ENCODE peak calls at places on chromosomes 11 and 22, in nine cellular contexts. One of them, this sample, is unnamed.

GRCh38 chr22:49975543-49976389 is 15.2 kb downstream of the PIM3 start:
- DNase-seq in CD8-positive, alpha-beta T cell: no peak
- DNase-seq in fibroblast of pulmonary artery: no peak
- DNase-seq in adrenal gland: no peak
- DNase-seq in lower leg skin: peak
- DNase-seq in BJ: no peak
- DNase-seq in ovary: peak
- DNase-seq in HCT116: no peak
- DNase-seq in heart left ventricle: peak
- DNase-seq in this sample: no peak

GRCh38 chr22:41818011-41818410 is 14.9 kb upstream of the SREBF2 start:
- DNase-seq in HCT116: no peak
- DNase-seq in CD8-positive, alpha-beta T cell: no peak
- DNase-seq in BJ: no peak
- DNase-seq in lower leg skin: no peak
- DNase-seq in adrenal gland: no peak
- DNase-seq in fibroblast of pulmonary artery: no peak
- DNase-seq in ovary: no peak
- DNase-seq in heart left ventricle: no peak
- DNase-seq in this sample: no peak

GRCh38 chr11:10511046-10511711 is 29.8 kb downstream of the RNF141 start:
- DNase-seq in fibroblast of pulmonary artery: no peak
- DNase-seq in ovary: no peak
- DNase-seq in heart left ventricle: no peak
- DNase-seq in BJ: no peak
- DNase-seq in adrenal gland: no peak
- DNase-seq in HCT116: no peak
- DNase-seq in lower leg skin: peak
- DNase-seq in CD8-positive, alpha-beta T cell: no peak
- DNase-seq in this sample: no peak

GRCh38 chr11:122803306-122803705 is 35.0 kb upstream of the CRTAM start:
- DNase-seq in ovary: no peak
- DNase-seq in adrenal gland: no peak
- DNase-seq in HCT116: no peak
- DNase-seq in BJ: peak
- DNase-seq in lower leg skin: no peak
- DNase-seq in CD8-positive, alpha-beta T cell: no peak
- DNase-seq in fibroblast of pulmonary artery: peak
- DNase-seq in heart left ventricle: no peak
- DNase-seq in this sample: no peak

GRCh38 chr22:43642319-43642718 is 169.8 kb downstream of the EFCAB6 start:
- DNase-seq in heart left ventricle: no peak
- DNase-seq in HCT116: no peak
- DNase-seq in CD8-positive, alpha-beta T cell: no peak
- DNase-seq in lower leg skin: peak
- DNase-seq in BJ: no peak
- DNase-seq in ovary: no peak
- DNase-seq in fibroblast of pulmonary artery: no peak
- DNase-seq in adrenal gland: no peak
- DNase-seq in this sample: no peak

GRCh38 chr22:40022536-40023225 is 27.9 kb downstream of the FAM83F start:
- DNase-seq in lower leg skin: no peak
- DNase-seq in HCT116: no peak
- DNase-seq in BJ: no peak
- DNase-seq in CD8-positive, alpha-beta T cell: no peak
- DNase-seq in adrenal gland: no peak
- DNase-seq in heart left ventricle: no peak
- DNase-seq in fibroblast of pulmonary artery: no peak
- DNase-seq in ovary: no peak
- DNase-seq in this sample: no peak

GRCh38 chr11:105144887-105145286 is 5.3 kb upstream of the CARD18 start:
- DNase-seq in lower leg skin: no peak
- DNase-seq in CD8-positive, alpha-beta T cell: no peak
- DNase-seq in heart left ventricle: no peak
- DNase-seq in adrenal gland: no peak
- DNase-seq in ovary: no peak
- DNase-seq in BJ: peak
- DNase-seq in HCT116: peak
- DNase-seq in fibroblast of pulmonary artery: peak
- DNase-seq in this sample: no peak

GRCh38 chr11:110935018-110935640 is 222.9 kb upstream of the ARHGAP20 start:
- DNase-seq in adrenal gland: no peak
- DNase-seq in CD8-positive, alpha-beta T cell: no peak
- DNase-seq in heart left ventricle: no peak
- DNase-seq in BJ: no peak
- DNase-seq in ovary: no peak
- DNase-seq in HCT116: no peak
- DNase-seq in fibroblast of pulmonary artery: no peak
- DNase-seq in lower leg skin: no peak
- DNase-seq in this sample: no peak

GRCh38 chr11:104467414-104467813 is 303.5 kb upstream of the PDGFD start:
- DNase-seq in fibroblast of pulmonary artery: peak
- DNase-seq in CD8-positive, alpha-beta T cell: no peak
- DNase-seq in ovary: no peak
- DNase-seq in heart left ventricle: no peak
- DNase-seq in adrenal gland: no peak
- DNase-seq in lower leg skin: no peak
- DNase-seq in BJ: no peak
- DNase-seq in HCT116: no peak
- DNase-seq in this sample: no peak

GRCh38 chr11:114251797-114252327 is 44.3 kb upstream of the NNMT start:
- DNase-seq in lower leg skin: no peak
- DNase-seq in heart left ventricle: no peak
- DNase-seq in ovary: peak
- DNase-seq in adrenal gland: no peak
- DNase-seq in HCT116: no peak
- DNase-seq in BJ: no peak
- DNase-seq in fibroblast of pulmonary artery: no peak
- DNase-seq in CD8-positive, alpha-beta T cell: no peak
- DNase-seq in this sample: no peak

GRCh38 chr11:114254571-114255146 is 41.5 kb upstream of the NNMT start:
- DNase-seq in adrenal gland: no peak
- DNase-seq in CD8-positive, alpha-beta T cell: no peak
- DNase-seq in fibroblast of pulmonary artery: no peak
- DNase-seq in BJ: no peak
- DNase-seq in HCT116: no peak
- DNase-seq in lower leg skin: no peak
- DNase-seq in heart left ventricle: no peak
- DNase-seq in ovary: no peak
- DNase-seq in this sample: no peak

GRCh38 chr11:114255289-114255688 is 40.9 kb upstream of the NNMT start:
- DNase-seq in heart left ventricle: no peak
- DNase-seq in ovary: no peak
- DNase-seq in HCT116: no peak
- DNase-seq in lower leg skin: no peak
- DNase-seq in fibroblast of pulmonary artery: no peak
- DNase-seq in BJ: no peak
- DNase-seq in CD8-positive, alpha-beta T cell: no peak
- DNase-seq in adrenal gland: no peak
- DNase-seq in this sample: no peak

GRCh38 chr11:114256176-114256897 is 39.9 kb upstream of the NNMT start:
- DNase-seq in heart left ventricle: no peak
- DNase-seq in HCT116: no peak
- DNase-seq in ovary: no peak
- DNase-seq in fibroblast of pulmonary artery: no peak
- DNase-seq in lower leg skin: no peak
- DNase-seq in CD8-positive, alpha-beta T cell: no peak
- DNase-seq in adrenal gland: no peak
- DNase-seq in BJ: no peak
- DNase-seq in this sample: no peak

DNA sequence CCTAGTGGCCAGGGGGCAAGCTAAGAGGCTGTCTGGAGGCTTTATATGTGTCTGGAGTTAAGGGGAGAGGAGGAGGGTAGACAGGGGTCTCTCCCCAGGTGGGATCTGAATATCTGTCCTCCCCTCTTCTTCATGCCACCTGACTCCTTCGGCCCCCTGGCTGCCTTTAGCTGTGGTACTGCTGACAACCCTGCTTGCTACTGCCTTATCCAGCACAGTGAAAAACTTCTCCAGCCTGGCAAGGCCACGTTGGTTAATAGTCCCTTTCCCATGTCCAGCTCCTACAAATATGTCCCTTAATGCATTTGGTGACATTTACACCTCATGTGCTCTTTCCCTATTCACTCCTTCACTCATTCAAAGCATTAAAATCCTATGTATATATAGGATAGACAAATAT is 42.4 kb upstream of the NNMT start:
- DNase-seq in adrenal gland: no peak
- DNase-seq in HCT116: no peak
- DNase-seq in CD8-positive, alpha-beta T cell: no peak
- DNase-seq in ovary: no peak
- DNase-seq in fibroblast of pulmonary artery: no peak
- DNase-seq in heart left ventricle: no peak
- DNase-seq in BJ: no peak
- DNase-seq in lower leg skin: no peak
- DNase-seq in this sample: no peak
- TF ChIP-seq CTCF in adrenal gland: no peak
- TF ChIP-seq CTCF in HCT116: no peak
- TF ChIP-seq CTCF in CD8-positive, alpha-beta T cell: no peak
- TF ChIP-seq CTCF in ovary: no peak
- TF ChIP-seq CTCF in fibroblast of pulmonary artery: no peak
- TF ChIP-seq CTCF in heart left ventricle: no peak
- TF ChIP-seq CTCF in BJ: no peak
- TF ChIP-seq CTCF in lower leg skin: no peak
- TF ChIP-seq CTCF in this sample: no peak

DNA sequence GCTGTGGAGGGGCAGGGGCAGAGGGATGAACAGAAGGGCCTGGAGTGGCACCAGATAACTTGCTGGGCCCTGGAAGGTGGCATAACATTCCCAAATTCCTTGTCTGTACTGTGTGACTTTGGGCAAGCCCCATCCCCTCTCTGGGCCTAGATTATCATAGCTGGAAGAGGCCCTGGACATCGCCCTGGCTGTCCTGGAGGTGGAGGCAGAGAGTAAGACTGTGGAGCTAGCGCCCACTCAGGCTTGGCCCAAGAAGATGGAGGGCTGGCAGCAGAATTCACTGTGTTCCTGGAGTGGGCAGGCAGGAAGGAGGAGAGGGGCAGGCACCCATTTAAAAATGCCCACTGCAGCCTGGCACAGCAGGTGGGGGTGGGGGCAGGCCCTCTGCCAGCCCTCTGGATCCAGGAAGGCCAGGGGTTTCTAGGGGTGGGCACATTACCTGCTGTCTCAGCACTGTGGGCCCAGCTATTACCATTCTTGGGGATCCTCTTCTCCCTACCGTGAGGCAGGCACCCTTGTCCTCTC is 22.6 kb downstream of the ARHGEF17 start:
- DNase-seq in adrenal gland: no peak
- DNase-seq in fibroblast of pulmonary artery: peak
- DNase-seq in heart left ventricle: no peak
- DNase-seq in CD8-positive, alpha-beta T cell: no peak
- DNase-seq in HCT116: no peak
- DNase-seq in ovary: no peak
- DNase-seq in BJ: no peak
- DNase-seq in lower leg skin: no peak
- DNase-seq in this sample: no peak
- TF ChIP-seq CTCF in adrenal gland: peak
- TF ChIP-seq CTCF in fibroblast of pulmonary artery: peak
- TF ChIP-seq CTCF in heart left ventricle: no peak
- TF ChIP-seq CTCF in CD8-positive, alpha-beta T cell: no peak
- TF ChIP-seq CTCF in HCT116: peak
- TF ChIP-seq CTCF in ovary: no peak
- TF ChIP-seq CTCF in BJ: peak
- TF ChIP-seq CTCF in lower leg skin: no peak
- TF ChIP-seq CTCF in this sample: no peak

DNA sequence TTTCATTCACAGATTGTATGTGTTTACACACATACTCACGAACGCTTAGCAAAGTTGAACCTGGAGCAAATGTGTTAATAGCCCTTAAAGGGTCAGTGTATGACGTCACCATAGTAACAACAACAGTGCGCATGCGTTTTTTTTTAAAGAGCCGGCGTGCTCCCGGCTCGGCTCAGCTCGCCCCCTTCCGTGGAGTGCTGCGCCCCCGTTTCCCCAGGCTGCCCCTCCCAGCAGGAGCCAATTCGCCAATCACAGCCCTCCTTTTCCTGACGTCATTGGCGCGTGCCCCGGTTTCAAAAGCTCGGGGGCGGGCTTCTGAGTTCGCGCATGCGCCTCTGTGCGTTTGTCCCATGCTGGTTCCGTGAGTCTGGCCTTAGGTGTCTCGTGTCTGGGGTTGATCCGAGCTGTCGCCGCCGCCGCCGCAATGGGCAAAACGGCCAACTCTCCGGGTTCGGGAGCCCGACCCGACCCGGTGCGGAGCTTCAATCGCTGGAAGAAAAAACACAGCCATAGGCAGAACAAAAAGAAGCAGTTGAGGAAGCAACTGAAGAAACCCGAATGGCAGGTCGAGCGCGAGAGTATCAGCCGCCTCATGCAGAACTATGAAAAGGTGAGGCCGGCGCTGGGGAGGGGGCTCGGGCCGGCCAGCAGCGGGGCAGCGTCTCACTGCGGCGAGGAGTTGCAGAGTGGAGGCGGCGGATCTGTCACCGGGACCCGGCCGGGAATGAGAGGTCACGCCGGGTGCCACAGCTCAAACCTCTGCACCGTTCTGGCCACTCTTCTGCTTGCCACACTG is at the start of gene DDX10:
- DNase-seq in lower leg skin: peak
- DNase-seq in BJ: peak
- DNase-seq in heart left ventricle: peak
- DNase-seq in fibroblast of pulmonary artery: peak
- DNase-seq in ovary: peak
- DNase-seq in adrenal gland: peak
- DNase-seq in HCT116: peak
- DNase-seq in CD8-positive, alpha-beta T cell: peak
- DNase-seq in this sample: peak
- TF ChIP-seq CTCF in lower leg skin: no peak
- TF ChIP-seq CTCF in BJ: peak
- TF ChIP-seq CTCF in heart left ventricle: no peak
- TF ChIP-seq CTCF in fibroblast of pulmonary artery: peak
- TF ChIP-seq CTCF in ovary: no peak
- TF ChIP-seq CTCF in adrenal gland: no peak
- TF ChIP-seq CTCF in HCT116: peak
- TF ChIP-seq CTCF in CD8-positive, alpha-beta T cell: no peak
- TF ChIP-seq CTCF in this sample: no peak

GRCh38 chr11:85723088-85723487 is 37.1 kb upstream of the CCDC89 start:
- DNase-seq in BJ: no peak
- DNase-seq in ovary: no peak
- DNase-seq in fibroblast of pulmonary artery: no peak
- DNase-seq in heart left ventricle: no peak
- DNase-seq in HCT116: no peak
- DNase-seq in adrenal gland: no peak
- DNase-seq in CD8-positive, alpha-beta T cell: no peak
- DNase-seq in lower leg skin: no peak
- DNase-seq in this sample: no peak

GRCh38 chr11:85718126-85718943 is 32.3 kb upstream of the CCDC89 start:
- DNase-seq in heart left ventricle: no peak
- DNase-seq in BJ: no peak
- DNase-seq in ovary: no peak
- DNase-seq in lower leg skin: no peak
- DNase-seq in adrenal gland: no peak
- DNase-seq in fibroblast of pulmonary artery: no peak
- DNase-seq in CD8-positive, alpha-beta T cell: no peak
- DNase-seq in HCT116: no peak
- DNase-seq in this sample: no peak

GRCh38 chr11:85721191-85721590 is 35.2 kb upstream of the CCDC89 start:
- DNase-seq in BJ: no peak
- DNase-seq in ovary: no peak
- DNase-seq in fibroblast of pulmonary artery: no peak
- DNase-seq in CD8-positive, alpha-beta T cell: no peak
- DNase-seq in adrenal gland: no peak
- DNase-seq in HCT116: no peak
- DNase-seq in lower leg skin: no peak
- DNase-seq in heart left ventricle: no peak
- DNase-seq in this sample: no peak

GRCh38 chr11:85717360-85717927 is 31.4 kb upstream of the CCDC89 start:
- DNase-seq in CD8-positive, alpha-beta T cell: no peak
- DNase-seq in adrenal gland: no peak
- DNase-seq in ovary: no peak
- DNase-seq in BJ: no peak
- DNase-seq in HCT116: no peak
- DNase-seq in fibroblast of pulmonary artery: no peak
- DNase-seq in heart left ventricle: no peak
- DNase-seq in lower leg skin: no peak
- DNase-seq in this sample: no peak

GRCh38 chr11:85718991-85719807 is 33.2 kb upstream of the CCDC89 start:
- DNase-seq in HCT116: peak
- DNase-seq in heart left ventricle: peak
- DNase-seq in adrenal gland: no peak
- DNase-seq in CD8-positive, alpha-beta T cell: no peak
- DNase-seq in fibroblast of pulmonary artery: peak
- DNase-seq in BJ: peak
- DNase-seq in lower leg skin: peak
- DNase-seq in ovary: no peak
- DNase-seq in this sample: no peak
- TF ChIP-seq CTCF in HCT116: no peak
- TF ChIP-seq CTCF in heart left ventricle: no peak
- TF ChIP-seq CTCF in adrenal gland: no peak
- TF ChIP-seq CTCF in CD8-positive, alpha-beta T cell: no peak
- TF ChIP-seq CTCF in fibroblast of pulmonary artery: no peak
- TF ChIP-seq CTCF in BJ: no peak
- TF ChIP-seq CTCF in lower leg skin: no peak
- TF ChIP-seq CTCF in ovary: no peak
- TF ChIP-seq CTCF in this sample: no peak

This sample was measured in D721Med.